ENCODE peak calls at places on chromosomes 13 and 19, in six cellular contexts. One of them, this sample, is unnamed.

GRCh38 chr13:112653821-112654220 is 36.0 kb upstream of the ATP11A start:
- DNase-seq in CD8-positive, alpha-beta T cell: no peak
- DNase-seq in body of pancreas: no peak
- DNase-seq in osteoblast: no peak
- DNase-seq in GM23248: no peak
- DNase-seq in tibial artery: no peak
- DNase-seq in this sample: no peak

GRCh38 chr13:79775830-79776229 is 294.9 kb downstream of the NDFIP2 start:
- DNase-seq in CD8-positive, alpha-beta T cell: no peak
- DNase-seq in body of pancreas: peak; percentile 43
- DNase-seq in tibial artery: peak; percentile 25
- DNase-seq in osteoblast: peak; percentile 52
- DNase-seq in GM23248: peak; percentile 78
- DNase-seq in this sample: peak; percentile 39

GRCh38 chr13:109922518-109922917 is 136.1 kb upstream of the IRS2 start:
- DNase-seq in body of pancreas: no peak
- DNase-seq in osteoblast: no peak
- DNase-seq in CD8-positive, alpha-beta T cell: no peak
- DNase-seq in GM23248: no peak
- DNase-seq in tibial artery: no peak
- DNase-seq in this sample: no peak

GRCh38 chr19:54424201-54424600 is 8.9 kb downstream of the TTYH1 start:
- DNase-seq in osteoblast: peak; percentile 83
- DNase-seq in body of pancreas: no peak
- DNase-seq in CD8-positive, alpha-beta T cell: no peak
- DNase-seq in tibial artery: no peak
- DNase-seq in GM23248: no peak
- DNase-seq in this sample: no peak

GRCh38 chr13:105395041-105395440 is 1140.4 kb downstream of the EFNB2 start:
- DNase-seq in tibial artery: no peak
- DNase-seq in body of pancreas: no peak
- DNase-seq in CD8-positive, alpha-beta T cell: no peak
- DNase-seq in osteoblast: no peak
- DNase-seq in GM23248: no peak
- DNase-seq in this sample: no peak

GRCh38 chr13:52933547-52934167 is 85.2 kb upstream of the PCDH8 start:
- DNase-seq in CD8-positive, alpha-beta T cell: no peak
- DNase-seq in body of pancreas: no peak
- DNase-seq in osteoblast: no peak
- DNase-seq in tibial artery: no peak
- DNase-seq in GM23248: no peak
- DNase-seq in this sample: peak; percentile 37

GRCh38 chr19:5321851-5322681 is 18.5 kb downstream of the PTPRS start:
- DNase-seq in tibial artery: no peak
- DNase-seq in osteoblast: peak; percentile 84
- DNase-seq in body of pancreas: no peak
- DNase-seq in CD8-positive, alpha-beta T cell: peak; percentile 66
- DNase-seq in GM23248: no peak
- DNase-seq in this sample: peak; percentile 84

GRCh38 chr19:28612275-28612769 is 600.6 kb downstream of the UQCRFS1 start:
- DNase-seq in osteoblast: no peak
- DNase-seq in CD8-positive, alpha-beta T cell: no peak
- DNase-seq in tibial artery: no peak
- DNase-seq in body of pancreas: no peak
- DNase-seq in GM23248: no peak
- DNase-seq in this sample: no peak

GRCh38 chr19:10899171-10899653 is 27.9 kb downstream of the CARM1 start:
- DNase-seq in CD8-positive, alpha-beta T cell: no peak
- DNase-seq in osteoblast: peak; percentile 30
- DNase-seq in tibial artery: no peak
- DNase-seq in body of pancreas: peak; percentile 86
- DNase-seq in GM23248: no peak
- DNase-seq in this sample: no peak

GRCh38 chr19:11587302-11587972 is 9.8 kb upstream of the ZNF627 start:
- DNase-seq in tibial artery: peak; percentile 78
- DNase-seq in CD8-positive, alpha-beta T cell: peak; percentile 82
- DNase-seq in osteoblast: peak; percentile 90
- DNase-seq in GM23248: peak; percentile 89
- DNase-seq in body of pancreas: peak; percentile 85
- DNase-seq in this sample: peak; percentile 91

GRCh38 chr13:48573213-48573612 is 40.3 kb upstream of the RCBTB2 start:
- DNase-seq in body of pancreas: no peak
- DNase-seq in tibial artery: no peak
- DNase-seq in GM23248: no peak
- DNase-seq in osteoblast: no peak
- DNase-seq in CD8-positive, alpha-beta T cell: no peak
- DNase-seq in this sample: no peak

GRCh38 chr13:47672245-47672975 is 328.7 kb downstream of the SUCLA2 start:
- DNase-seq in CD8-positive, alpha-beta T cell: no peak
- DNase-seq in body of pancreas: no peak
- DNase-seq in GM23248: peak; percentile 45
- DNase-seq in osteoblast: no peak
- DNase-seq in tibial artery: no peak
- DNase-seq in this sample: no peak

GRCh38 chr19:55316646-55317045 is 8.5 kb downstream of the TMEM150B start:
- DNase-seq in GM23248: no peak
- DNase-seq in osteoblast: no peak
- DNase-seq in body of pancreas: no peak
- DNase-seq in CD8-positive, alpha-beta T cell: no peak
- DNase-seq in tibial artery: no peak
- DNase-seq in this sample: peak; percentile 65

GRCh38 chr13:75421987-75422386 is 60.0 kb downstream of the TBC1D4 start:
- DNase-seq in body of pancreas: no peak
- DNase-seq in osteoblast: no peak
- DNase-seq in CD8-positive, alpha-beta T cell: no peak
- DNase-seq in GM23248: peak; percentile 14
- DNase-seq in tibial artery: no peak
- DNase-seq in this sample: no peak

GRCh38 chr19:2274937-2275535 is 6.9 kb downstream of the PEAK3 start:
- DNase-seq in CD8-positive, alpha-beta T cell: peak; percentile 75
- DNase-seq in GM23248: peak; percentile 84
- DNase-seq in osteoblast: peak; percentile 98
- DNase-seq in tibial artery: peak; percentile 59
- DNase-seq in body of pancreas: peak; percentile 62
- DNase-seq in this sample: peak; percentile 92

GRCh38 chr13:59452189-59452588 is 711.5 kb downstream of the DIAPH3 start:
- DNase-seq in GM23248: no peak
- DNase-seq in osteoblast: no peak
- DNase-seq in CD8-positive, alpha-beta T cell: no peak
- DNase-seq in tibial artery: peak; percentile 26
- DNase-seq in body of pancreas: no peak
- DNase-seq in this sample: no peak

GRCh38 chr19:575527-576506 is 3.4 kb downstream of the BSG start:
- DNase-seq in CD8-positive, alpha-beta T cell: no peak
- DNase-seq in tibial artery: no peak
- DNase-seq in body of pancreas: no peak
- DNase-seq in GM23248: peak; percentile 88
- DNase-seq in osteoblast: peak; percentile 97
- DNase-seq in this sample: no peak

GRCh38 chr13:59877933-59878332 is 285.8 kb downstream of the DIAPH3 start:
- DNase-seq in GM23248: peak; percentile 69
- DNase-seq in tibial artery: no peak
- DNase-seq in body of pancreas: no peak
- DNase-seq in CD8-positive, alpha-beta T cell: no peak
- DNase-seq in osteoblast: no peak
- DNase-seq in this sample: no peak

GRCh38 chr13:100666124-100666523 is 8.5 kb downstream of the TMTC4 start:
- DNase-seq in osteoblast: no peak
- DNase-seq in tibial artery: no peak
- DNase-seq in CD8-positive, alpha-beta T cell: peak; percentile 11
- DNase-seq in GM23248: no peak
- DNase-seq in body of pancreas: no peak
- DNase-seq in this sample: no peak

GRCh38 chr13:19862511-19863313 is 737 bp downstream of the ZMYM5 start:
- DNase-seq in GM23248: peak; percentile 65
- DNase-seq in tibial artery: peak; percentile 27
- DNase-seq in osteoblast: peak; percentile 92
- DNase-seq in body of pancreas: peak; percentile 40
- DNase-seq in CD8-positive, alpha-beta T cell: peak; percentile 69
- DNase-seq in this sample: peak; percentile 78

GRCh38 chr13:30308548-30308947 is 1.2 kb upstream of the KATNAL1 start:
- DNase-seq in osteoblast: no peak
- DNase-seq in body of pancreas: no peak
- DNase-seq in GM23248: peak; percentile 53
- DNase-seq in tibial artery: no peak
- DNase-seq in CD8-positive, alpha-beta T cell: no peak
- DNase-seq in this sample: no peak

GRCh38 chr19:17292301-17293074 is 10.7 kb downstream of the ABHD8 start:
- DNase-seq in tibial artery: peak; percentile 78
- DNase-seq in CD8-positive, alpha-beta T cell: peak; percentile 89
- DNase-seq in osteoblast: peak; percentile 100
- DNase-seq in GM23248: peak; percentile 92
- DNase-seq in body of pancreas: no peak
- DNase-seq in this sample: peak; percentile 100

GRCh38 chr19:4372630-4373367 is 27.5 kb downstream of the SH3GL1 start:
- DNase-seq in body of pancreas: no peak
- DNase-seq in GM23248: no peak
- DNase-seq in osteoblast: peak; percentile 49
- DNase-seq in CD8-positive, alpha-beta T cell: no peak
- DNase-seq in tibial artery: no peak
- DNase-seq in this sample: peak; percentile 42

GRCh38 chr13:72463561-72463960 is 263.9 kb downstream of the MZT1 start:
- DNase-seq in osteoblast: no peak
- DNase-seq in body of pancreas: no peak
- DNase-seq in GM23248: no peak
- DNase-seq in CD8-positive, alpha-beta T cell: no peak
- DNase-seq in tibial artery: no peak
- DNase-seq in this sample: no peak

GRCh38 chr19:12794196-12794921 is 3.1 kb downstream of the JUNB start:
- DNase-seq in tibial artery: no peak
- DNase-seq in osteoblast: no peak
- DNase-seq in CD8-positive, alpha-beta T cell: no peak
- DNase-seq in body of pancreas: no peak
- DNase-seq in GM23248: peak; percentile 43
- DNase-seq in this sample: peak; percentile 15

GRCh38 chr19:35863018-35863417 is 5.4 kb upstream of the APLP1 start:
- DNase-seq in tibial artery: no peak
- DNase-seq in GM23248: no peak
- DNase-seq in CD8-positive, alpha-beta T cell: no peak
- DNase-seq in body of pancreas: no peak
- DNase-seq in osteoblast: no peak
- DNase-seq in this sample: no peak

GRCh38 chr19:18588611-18589379 is at the start of gene REX1BD:
- DNase-seq in CD8-positive, alpha-beta T cell: peak; percentile 91
- DNase-seq in osteoblast: peak; percentile 98
- DNase-seq in tibial artery: peak; percentile 84
- DNase-seq in body of pancreas: peak; percentile 80
- DNase-seq in GM23248: peak; percentile 87
- DNase-seq in this sample: peak; percentile 94

GRCh38 chr13:73991884-73992283 is 142.3 kb downstream of the KLF12 start:
- DNase-seq in tibial artery: no peak
- DNase-seq in GM23248: no peak
- DNase-seq in osteoblast: no peak
- DNase-seq in CD8-positive, alpha-beta T cell: no peak
- DNase-seq in body of pancreas: no peak
- DNase-seq in this sample: no peak
- H3K4me3 ChIP-seq in tibial artery: no peak overlapping the region
- H3K4me3 ChIP-seq in GM23248: no peak overlapping the region
- H3K4me3 ChIP-seq in osteoblast: no peak overlapping the region
- H3K4me3 ChIP-seq in CD8-positive, alpha-beta T cell: no peak overlapping the region
- H3K4me3 ChIP-seq in body of pancreas: no peak overlapping the region
- H3K4me3 ChIP-seq in this sample: no peak overlapping the region

DNA sequence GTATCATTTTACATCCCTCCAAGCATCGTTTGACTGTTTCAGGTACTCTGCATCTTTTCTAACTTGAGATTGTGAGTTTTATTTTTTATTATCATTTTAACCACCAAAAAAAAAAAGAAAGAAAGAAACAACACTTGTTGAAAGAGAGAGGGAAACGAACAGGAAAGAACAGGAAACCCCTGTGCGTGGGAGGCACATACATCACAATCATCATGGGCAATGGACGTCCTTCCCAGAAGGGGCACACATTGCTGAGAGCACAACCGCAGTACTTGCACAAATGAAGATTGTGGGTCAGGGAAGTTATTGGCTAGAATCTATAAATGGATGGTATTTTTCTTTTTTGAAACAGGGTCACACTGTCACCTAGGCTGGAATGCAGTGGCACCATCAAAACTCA is 1.7 kb downstream of the CLC start:
- DNase-seq in osteoblast: no peak
- DNase-seq in tibial artery: no peak
- DNase-seq in CD8-positive, alpha-beta T cell: no peak
- DNase-seq in GM23248: no peak
- DNase-seq in body of pancreas: no peak
- DNase-seq in this sample: no peak
- H3K27me3 ChIP-seq in osteoblast: no peaks in the 10 kb centered on the region
- H3K27me3 ChIP-seq in tibial artery: no peaks in the 10 kb centered on the region
- H3K27me3 ChIP-seq in CD8-positive, alpha-beta T cell: no peaks in the 10 kb centered on the region
- H3K27me3 ChIP-seq in GM23248: no peaks in the 10 kb centered on the region
- H3K27me3 ChIP-seq in body of pancreas: no peaks in the 10 kb centered on the region
- H3K27me3 ChIP-seq in this sample: no peaks in the 10 kb centered on the region

GRCh38 chr19:32416749-32417469 is 11.3 kb downstream of the DPY19L3 start:
- DNase-seq in tibial artery: no peak
- DNase-seq in body of pancreas: no peak
- DNase-seq in osteoblast: peak; percentile 55
- DNase-seq in GM23248: peak; percentile 49
- DNase-seq in CD8-positive, alpha-beta T cell: no peak
- DNase-seq in this sample: no peak
- H3K36me3 ChIP-seq in tibial artery: peaks cover 36% of the 10 kb centered on the region
- H3K36me3 ChIP-seq in body of pancreas: peaks cover 2% of the 10 kb centered on the region
- H3K36me3 ChIP-seq in osteoblast: peaks cover 17% of the 10 kb centered on the region
- H3K36me3 ChIP-seq in GM23248: peaks cover 25% of the 10 kb centered on the region
- H3K36me3 ChIP-seq in CD8-positive, alpha-beta T cell: peaks cover 5% of the 10 kb centered on the region
- H3K36me3 ChIP-seq in this sample: peaks cover 11% of the 10 kb centered on the region

DNA sequence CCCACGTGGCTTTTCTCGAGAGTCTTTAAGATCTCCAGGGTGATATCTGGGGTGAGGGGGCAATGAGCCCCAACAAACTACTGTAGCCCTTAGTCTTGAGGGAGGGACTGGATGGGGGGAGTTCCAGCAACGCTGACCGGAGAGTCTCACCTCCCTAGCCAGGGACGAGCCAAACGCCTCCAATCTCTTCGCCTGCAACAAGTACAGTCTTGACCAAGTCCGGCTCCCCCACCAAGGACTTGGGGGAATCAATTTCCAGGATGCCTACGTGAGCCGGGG is 442 bp downstream of the CCDC8 start:
- DNase-seq in osteoblast: peak; percentile 62
- DNase-seq in body of pancreas: no peak
- DNase-seq in GM23248: peak; percentile 38
- DNase-seq in tibial artery: no peak
- DNase-seq in CD8-positive, alpha-beta T cell: no peak
- DNase-seq in this sample: no peak
- H3K4me3 ChIP-seq in osteoblast: peak overlapping the region; percentile 73
- H3K4me3 ChIP-seq in body of pancreas: peak overlapping the region; percentile 31
- H3K4me3 ChIP-seq in GM23248: peak overlapping the region; percentile 67
- H3K4me3 ChIP-seq in tibial artery: peak overlapping the region; percentile 58
- H3K4me3 ChIP-seq in CD8-positive, alpha-beta T cell: no peak overlapping the region
- H3K4me3 ChIP-seq in this sample: peak overlapping the region; percentile 89

DNA sequence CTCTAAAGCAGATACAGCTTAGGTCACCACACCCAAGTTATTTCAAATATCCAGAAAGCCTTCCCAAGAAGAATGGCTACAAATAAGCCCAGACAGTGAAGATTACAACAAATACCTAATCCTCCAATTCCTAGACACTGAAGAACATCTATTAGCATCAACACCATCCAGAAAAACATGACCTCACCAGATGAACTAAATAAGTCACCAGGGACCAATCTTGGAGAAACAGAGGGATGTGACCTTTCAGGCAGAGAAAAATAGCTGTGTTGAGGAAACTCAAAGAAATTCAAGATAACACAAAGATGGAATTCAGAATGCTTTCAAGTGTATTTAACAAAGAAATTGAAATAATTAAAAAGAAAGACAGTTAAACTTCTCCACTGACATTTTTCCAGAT is 15.0 kb upstream of the CLC start:
- DNase-seq in body of pancreas: no peak
- DNase-seq in tibial artery: no peak
- DNase-seq in GM23248: no peak
- DNase-seq in CD8-positive, alpha-beta T cell: no peak
- DNase-seq in osteoblast: no peak
- DNase-seq in this sample: no peak
- H3K27me3 ChIP-seq in body of pancreas: no peaks in the 10 kb centered on the region
- H3K27me3 ChIP-seq in tibial artery: no peaks in the 10 kb centered on the region
- H3K27me3 ChIP-seq in GM23248: peaks cover 9% of the 10 kb centered on the region
- H3K27me3 ChIP-seq in CD8-positive, alpha-beta T cell: no peaks in the 10 kb centered on the region
- H3K27me3 ChIP-seq in osteoblast: peaks cover 4% of the 10 kb centered on the region
- H3K27me3 ChIP-seq in this sample: no peaks in the 10 kb centered on the region

This sample was measured in H7.